ENCODE peak calls at places on chromosomes 12 and 14, in five cellular contexts. One of them, this sample, is unnamed.

GRCh38 chr12:24546661-24547060 is 402.2 kb downstream of the BCAT1 start:
- DNase-seq in EH: peak; percentile 31
- DNase-seq in stimulated activated CD4-positive, alpha-beta T cell treated with anti-CD3 and anti-CD28 coated beads, TNF-alpha, amount 100 ng/mL, for 1 hour: no peak
- DNase-seq in effector memory CD4-positive, alpha-beta T cell: no peak
- DNase-seq in hepatic stellate cell: no peak
- DNase-seq in this sample: no peak

GRCh38 chr12:67562513-67563287 is 85.8 kb upstream of the DYRK2 start:
- DNase-seq in EH: no peak
- DNase-seq in effector memory CD4-positive, alpha-beta T cell: no peak
- DNase-seq in stimulated activated CD4-positive, alpha-beta T cell treated with anti-CD3 and anti-CD28 coated beads, TNF-alpha, amount 100 ng/mL, for 1 hour: no peak
- DNase-seq in hepatic stellate cell: no peak
- DNase-seq in this sample: no peak

GRCh38 chr14:29927596-29928341 is at the start of gene PRKD1:
- DNase-seq in stimulated activated CD4-positive, alpha-beta T cell treated with anti-CD3 and anti-CD28 coated beads, TNF-alpha, amount 100 ng/mL, for 1 hour: no peak
- DNase-seq in hepatic stellate cell: peak; percentile 82
- DNase-seq in effector memory CD4-positive, alpha-beta T cell: no peak
- DNase-seq in EH: peak; percentile 80
- DNase-seq in this sample: peak; percentile 90

GRCh38 chr12:76455582-76456345 is 103.8 kb downstream of the OSBPL8 start:
- DNase-seq in stimulated activated CD4-positive, alpha-beta T cell treated with anti-CD3 and anti-CD28 coated beads, TNF-alpha, amount 100 ng/mL, for 1 hour: no peak
- DNase-seq in effector memory CD4-positive, alpha-beta T cell: no peak
- DNase-seq in hepatic stellate cell: peak; percentile 32
- DNase-seq in EH: peak; percentile 92
- DNase-seq in this sample: peak; percentile 72

GRCh38 chr12:11753151-11753501 is 103.7 kb downstream of the ETV6 start:
- DNase-seq in stimulated activated CD4-positive, alpha-beta T cell treated with anti-CD3 and anti-CD28 coated beads, TNF-alpha, amount 100 ng/mL, for 1 hour: no peak
- DNase-seq in hepatic stellate cell: no peak
- DNase-seq in effector memory CD4-positive, alpha-beta T cell: no peak
- DNase-seq in EH: no peak
- DNase-seq in this sample: no peak

GRCh38 chr12:54265364-54265812 is 14.5 kb downstream of the CBX5 start:
- DNase-seq in EH: no peak
- DNase-seq in stimulated activated CD4-positive, alpha-beta T cell treated with anti-CD3 and anti-CD28 coated beads, TNF-alpha, amount 100 ng/mL, for 1 hour: no peak
- DNase-seq in effector memory CD4-positive, alpha-beta T cell: no peak
- DNase-seq in hepatic stellate cell: no peak
- DNase-seq in this sample: no peak

GRCh38 chr12:28202374-28203130 is 12.3 kb downstream of the CCDC91 start:
- DNase-seq in hepatic stellate cell: no peak
- DNase-seq in EH: no peak
- DNase-seq in stimulated activated CD4-positive, alpha-beta T cell treated with anti-CD3 and anti-CD28 coated beads, TNF-alpha, amount 100 ng/mL, for 1 hour: no peak
- DNase-seq in effector memory CD4-positive, alpha-beta T cell: no peak
- DNase-seq in this sample: no peak

GRCh38 chr12:6465467-6466183 is 4.9 kb downstream of the VAMP1 start:
- DNase-seq in hepatic stellate cell: peak; percentile 73
- DNase-seq in effector memory CD4-positive, alpha-beta T cell: no peak
- DNase-seq in EH: peak; percentile 75
- DNase-seq in stimulated activated CD4-positive, alpha-beta T cell treated with anti-CD3 and anti-CD28 coated beads, TNF-alpha, amount 100 ng/mL, for 1 hour: no peak
- DNase-seq in this sample: peak; percentile 74

GRCh38 chr14:57287745-57288144 is 19.0 kb downstream of the AP5M1 start:
- DNase-seq in hepatic stellate cell: no peak
- DNase-seq in stimulated activated CD4-positive, alpha-beta T cell treated with anti-CD3 and anti-CD28 coated beads, TNF-alpha, amount 100 ng/mL, for 1 hour: no peak
- DNase-seq in effector memory CD4-positive, alpha-beta T cell: no peak
- DNase-seq in EH: peak; percentile 14
- DNase-seq in this sample: no peak

GRCh38 chr14:59281613-59282012 is 93.1 kb downstream of the DAAM1 start:
- DNase-seq in EH: peak; percentile 64
- DNase-seq in effector memory CD4-positive, alpha-beta T cell: no peak
- DNase-seq in hepatic stellate cell: no peak
- DNase-seq in stimulated activated CD4-positive, alpha-beta T cell treated with anti-CD3 and anti-CD28 coated beads, TNF-alpha, amount 100 ng/mL, for 1 hour: no peak
- DNase-seq in this sample: peak; percentile 25

GRCh38 chr14:52078093-52078492 is 9.2 kb upstream of the NID2 start:
- DNase-seq in stimulated activated CD4-positive, alpha-beta T cell treated with anti-CD3 and anti-CD28 coated beads, TNF-alpha, amount 100 ng/mL, for 1 hour: no peak
- DNase-seq in EH: peak; percentile 70
- DNase-seq in effector memory CD4-positive, alpha-beta T cell: no peak
- DNase-seq in hepatic stellate cell: no peak
- DNase-seq in this sample: no peak

GRCh38 chr14:102471921-102472814 is 37.4 kb downstream of the ANKRD9 start:
- DNase-seq in effector memory CD4-positive, alpha-beta T cell: no peak
- DNase-seq in EH: no peak
- DNase-seq in hepatic stellate cell: no peak
- DNase-seq in stimulated activated CD4-positive, alpha-beta T cell treated with anti-CD3 and anti-CD28 coated beads, TNF-alpha, amount 100 ng/mL, for 1 hour: no peak
- DNase-seq in this sample: no peak

GRCh38 chr14:102774391-102775153 is 2.7 kb upstream of the TRAF3 start:
- DNase-seq in hepatic stellate cell: peak; percentile 84
- DNase-seq in stimulated activated CD4-positive, alpha-beta T cell treated with anti-CD3 and anti-CD28 coated beads, TNF-alpha, amount 100 ng/mL, for 1 hour: peak; percentile 24
- DNase-seq in EH: peak; percentile 80
- DNase-seq in effector memory CD4-positive, alpha-beta T cell: peak; percentile 64
- DNase-seq in this sample: peak; percentile 85

GRCh38 chr14:64658201-64658600 is 46.0 kb upstream of the PLEKHG3 start:
- DNase-seq in EH: no peak
- DNase-seq in hepatic stellate cell: no peak
- DNase-seq in effector memory CD4-positive, alpha-beta T cell: no peak
- DNase-seq in stimulated activated CD4-positive, alpha-beta T cell treated with anti-CD3 and anti-CD28 coated beads, TNF-alpha, amount 100 ng/mL, for 1 hour: no peak
- DNase-seq in this sample: no peak